ENCODE peak calls at places on chromosomes 6 and 20, in five cellular contexts. D is fibroblast of mammary gland, C is bronchial epithelial cell, N is lower leg skin, V is uterus. F is an unnamed sample.

GRCh38 chr6:3516094-3516493 is 59.2 kb upstream of the SLC22A23 start:
- DNase-seq in D (peak), C (peak), N (no peak), V (no peak), F (no peak)

GRCh38 chr6:42692151-42692911 is 30.1 kb downstream of the PRPH2 start:
- DNase-seq in D (peak), C (peak), N (no peak), V (no peak), F (peak)

GRCh38 chr20:20628314-20628713 is 84.1 kb downstream of the RALGAPA2 start:
- DNase-seq in D (no peak), C (no peak), N (peak), V (no peak), F (no peak)

GRCh38 chr20:63086421-63087235 is 79.9 kb upstream of the BHLHE23 start:
- DNase-seq in D (no peak), C (no peak), N (peak), V (no peak), F (peak)

GRCh38 chr6:130244728-130245127 is 22.0 kb upstream of the SAMD3 start:
- DNase-seq in D (no peak), C (no peak), N (no peak), V (no peak), F (no peak)

GRCh38 chr20:63318391-63319163 is 25.6 kb downstream of the COL20A1 start:
- DNase-seq in D (no peak), C (no peak), N (peak), V (no peak), F (no peak)

GRCh38 chr6:35341557-35341956 is 801 bp upstream of the PPARD start:
- DNase-seq in D (no peak), C (peak), N (peak), V (no peak), F (no peak)

GRCh38 chr20:944774-945410 is 28.8 kb upstream of the ANGPT4 start:
- DNase-seq in D (no peak), C (no peak), N (peak), V (no peak), F (no peak)

GRCh38 chr6:136338486-136338885 is 48.8 kb upstream of the BCLAF1 start:
- DNase-seq in D (no peak), C (no peak), N (no peak), V (no peak), F (no peak)
- TF ChIP-seq CTCF in D (no peak), C (no peak), N (no peak), V (no peak), F (no peak)

DNA sequence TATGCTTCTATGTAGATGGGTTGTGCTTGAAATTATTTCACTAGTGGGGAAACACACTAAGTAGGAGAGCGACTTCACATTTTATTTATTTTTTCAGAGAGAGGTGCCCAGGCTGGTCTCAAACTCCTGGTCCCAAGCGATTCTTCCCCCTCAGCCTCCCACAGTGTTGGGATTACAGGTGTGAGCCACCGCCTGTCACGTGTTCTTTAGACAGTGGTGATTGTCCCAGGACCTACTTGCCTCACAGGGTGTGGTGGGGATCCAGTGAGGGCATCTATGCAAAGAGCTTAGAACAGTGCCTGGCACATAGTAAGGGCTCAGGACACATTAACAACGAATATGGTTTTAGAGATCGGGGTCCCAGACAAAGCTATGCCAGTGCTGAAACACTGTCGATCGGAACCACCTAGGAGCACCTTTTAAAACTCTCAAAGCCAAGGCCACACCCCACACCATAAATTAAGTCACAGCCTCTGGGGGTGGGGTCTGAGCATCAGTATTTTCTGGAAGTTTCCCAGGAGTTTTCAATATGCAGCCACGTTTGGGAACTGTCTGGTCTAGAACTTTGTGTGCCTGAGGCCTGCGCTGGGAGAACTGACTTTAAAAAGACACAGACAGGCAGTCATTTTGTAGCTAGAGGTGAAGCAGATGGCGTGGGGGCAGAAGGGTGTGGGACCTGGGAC is 4.8 kb upstream of the BCAS4 start:
- DNase-seq in D (no peak), C (no peak), N (no peak), V (no peak), F (no peak)
- TF ChIP-seq CTCF in D (no peak), C (no peak), N (no peak), V (no peak), F (no peak)

GRCh38 chr20:38304845-38305447 is 990 bp downstream of the BPI start:
- DNase-seq in D (peak), C (peak), N (no peak), V (no peak), F (no peak)
- TF ChIP-seq CTCF in D (peak), C (peak), N (no peak), V (no peak), F (peak)

DNA sequence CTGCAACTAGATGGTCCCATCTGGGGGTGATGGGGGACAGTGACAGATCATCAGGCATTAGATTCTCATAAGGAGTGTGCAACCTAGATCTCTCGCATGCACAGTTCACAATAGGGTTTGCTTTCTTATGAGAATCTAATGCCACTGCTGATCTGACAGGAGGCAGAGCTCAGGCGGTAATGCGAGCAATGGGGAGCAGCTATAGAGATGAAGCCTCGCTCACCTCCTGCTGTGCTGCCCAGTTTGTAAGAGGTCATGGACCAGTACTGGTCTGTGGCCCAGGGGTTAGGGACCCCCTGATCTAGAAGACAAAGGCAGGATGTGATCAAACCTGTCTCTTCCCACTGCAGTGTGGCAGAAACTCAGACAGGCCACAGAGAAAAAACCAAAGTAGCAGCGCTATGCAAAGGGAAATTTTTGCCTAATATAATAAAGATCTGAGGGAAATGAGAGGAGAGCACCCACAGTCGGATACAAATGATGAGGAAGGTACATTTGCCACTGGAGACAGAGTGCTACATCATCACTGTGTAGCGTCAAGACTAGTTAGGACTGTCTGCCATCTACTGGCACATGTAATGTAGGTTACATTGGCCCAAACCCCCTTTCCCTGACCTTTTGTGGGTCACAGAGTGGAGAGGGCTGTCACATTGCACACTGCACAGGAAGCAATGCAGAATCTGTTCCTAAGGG is 4.1 kb upstream of the LY86 start:
- DNase-seq in D (no peak), C (no peak), N (no peak), V (no peak), F (no peak)
- TF ChIP-seq CTCF in D (no peak), C (no peak), N (no peak), V (no peak), F (no peak)

GRCh38 chr6:13629459-13630116 is 14.5 kb downstream of the NOL7 start:
- DNase-seq in D (no peak), C (no peak), N (no peak), V (no peak), F (no peak)

GRCh38 chr6:13630499-13630898 is 15.4 kb downstream of the NOL7 start:
- DNase-seq in D (no peak), C (no peak), N (no peak), V (no peak), F (no peak)

GRCh38 chr6:13624871-13625288 is 9.7 kb downstream of the NOL7 start:
- DNase-seq in D (peak), C (peak), N (no peak), V (no peak), F (no peak)
- TF ChIP-seq CTCF in D (peak), C (peak), N (no peak), V (peak), F (peak)

GRCh38 chr6:19205076-19205475 is 632.1 kb upstream of the ID4 start:
- DNase-seq in D (no peak), C (no peak), N (no peak), V (no peak), F (no peak)
- TF ChIP-seq CTCF in D (no peak), C (no peak), N (no peak), V (no peak), F (no peak)

GRCh38 chr6:168314948-168315347 is 4.6 kb downstream of the DACT2 start:
- DNase-seq in D (no peak), C (peak), N (peak), V (no peak), F (peak)
- TF ChIP-seq CTCF in D (no peak), C (peak), N (no peak), V (no peak), F (peak)

GRCh38 chr6:56843476-56844349 is 111.2 kb upstream of the BEND6 start:
- DNase-seq in D (peak), C (peak), N (peak), V (peak), F (peak)
- TF ChIP-seq CTCF in D (no peak), C (peak), N (no peak), V (peak), F (peak)

F was measured in osteocyte.